ENCODE peak calls at places on chromosomes 1 and 21, in eight cellular contexts. T is IMR-90, M is H1, Y is HCT116, K is MM.1S, H is mesenchymal stem cell, B is GM12878, U is neuronal stem cell. C is an unnamed sample.

GRCh38 chr1:10823000-10823401 is 26.6 kb upstream of the CASZ1 start:
- DNase-seq in T (no peak), U (no peak), K (no peak), B (no peak), M (no peak), Y (no peak), H (no peak), C (no peak)

GRCh38 chr1:40861227-40862003 is 748 bp downstream of the CITED4 start:
- DNase-seq in U (peak; percentile 44), K (no peak), M (peak; percentile 74), T (peak; percentile 48), H (peak; percentile 60), Y (no peak), B (no peak), C (no peak)

GRCh38 chr1:51574796-51575195 is 42.1 kb upstream of the OSBPL9 start:
- DNase-seq in T (no peak), U (no peak), Y (no peak), M (no peak), B (no peak), H (no peak), K (no peak), C (no peak)

GRCh38 chr1:2156866-2157265 is 37.7 kb downstream of the FAAP20 start:
- DNase-seq in K (no peak), U (no peak), H (no peak), B (no peak), M (no peak), T (no peak), Y (no peak), C (no peak)

GRCh38 chr1:65509912-65510680 is 89.6 kb downstream of the LEPR start:
- DNase-seq in Y (no peak), M (no peak), T (peak; percentile 82), H (peak; percentile 87), K (no peak), U (no peak), B (no peak), C (no peak)

GRCh38 chr1:245091818-245092637 is 62.8 kb upstream of the KIF26B start:
- DNase-seq in M (peak; percentile 10), B (no peak), T (peak; percentile 99), H (peak; percentile 99), Y (peak; percentile 62), K (no peak), U (no peak), C (no peak)

GRCh38 chr1:235998812-235999211 is 66.1 kb downstream of the NID1 start:
- DNase-seq in M (no peak), B (peak; percentile 74), U (no peak), H (no peak), T (no peak), Y (no peak), K (no peak), C (peak; percentile 39)

GRCh38 chr1:192445243-192445642 is 128.5 kb downstream of the RGS21 start:
- DNase-seq in K (no peak), T (no peak), Y (no peak), B (no peak), U (no peak), M (no peak), H (no peak), C (no peak)

GRCh38 chr1:43836267-43836951 is 97.2 kb upstream of the ARTN start:
- DNase-seq in K (peak; percentile 95), Y (no peak), T (no peak), H (no peak), B (peak; percentile 88), M (no peak), U (no peak), C (peak; percentile 98)

GRCh38 chr1:89836252-89836996 is 15.6 kb downstream of the LRRC8D start:
- DNase-seq in U (no peak), M (no peak), T (no peak), K (no peak), B (no peak), Y (no peak), H (no peak), C (no peak)

GRCh38 chr1:12549106-12549459 is 68.9 kb downstream of the DHRS3 start:
- DNase-seq in T (no peak), H (no peak), B (no peak), Y (no peak), U (no peak), M (no peak), K (no peak), C (no peak)

GRCh38 chr1:8003431-8004112 is 22.5 kb downstream of the ERRFI1 start:
- DNase-seq in Y (no peak), M (no peak), T (no peak), U (no peak), B (no peak), H (peak; percentile 19), K (no peak), C (no peak)

GRCh38 chr1:58392083-58392482 is 154.4 kb downstream of the OMA1 start:
- DNase-seq in K (no peak), U (no peak), B (peak; percentile 35), M (no peak), T (no peak), Y (no peak), H (no peak), C (peak; percentile 82)

GRCh38 chr1:96580920-96581319 is 140.7 kb upstream of the PTBP2 start:
- DNase-seq in H (no peak), U (no peak), Y (no peak), M (no peak), B (no peak), K (no peak), T (no peak), C (no peak)

GRCh38 chr1:3348196-3348865 is 106.1 kb upstream of the ARHGEF16 start:
- DNase-seq in M (no peak), Y (no peak), H (no peak), T (no peak), U (no peak), K (no peak), B (no peak), C (no peak)

GRCh38 chr1:94056996-94057395 is 64.0 kb downstream of the ABCA4 start:
- DNase-seq in U (no peak), M (no peak), B (no peak), T (no peak), H (no peak), K (no peak), Y (no peak), C (no peak)

GRCh38 chr1:50930965-50931737 is 28.9 kb downstream of the FAF1 start:
- DNase-seq in T (peak; percentile 19), K (no peak), B (no peak), U (no peak), M (no peak), H (no peak), Y (no peak), C (peak; percentile 89)

GRCh38 chr1:102434421-102434820 is 437.7 kb upstream of the OLFM3 start:
- DNase-seq in Y (peak; percentile 10), H (peak; percentile 23), U (peak; percentile 8), B (no peak), K (peak; percentile 52), M (peak; percentile 58), T (no peak), C (peak; percentile 89)

GRCh38 chr1:177411371-177411770 is 240.6 kb downstream of the BRINP2 start:
- DNase-seq in T (no peak), M (no peak), B (no peak), Y (no peak), U (no peak), K (no peak), H (no peak), C (no peak)

GRCh38 chr1:76867342-76868130 is at the start of gene ST6GALNAC5:
- DNase-seq in Y (no peak), H (peak; percentile 6), B (no peak), T (peak; percentile 9), M (peak; percentile 71), U (peak; percentile 51), K (no peak), C (no peak)

GRCh38 chr1:237608433-237608832 is 282.3 kb downstream of the ZP4 start:
- DNase-seq in K (no peak), U (no peak), H (no peak), M (no peak), B (no peak), T (no peak), Y (no peak), C (no peak)

DNA sequence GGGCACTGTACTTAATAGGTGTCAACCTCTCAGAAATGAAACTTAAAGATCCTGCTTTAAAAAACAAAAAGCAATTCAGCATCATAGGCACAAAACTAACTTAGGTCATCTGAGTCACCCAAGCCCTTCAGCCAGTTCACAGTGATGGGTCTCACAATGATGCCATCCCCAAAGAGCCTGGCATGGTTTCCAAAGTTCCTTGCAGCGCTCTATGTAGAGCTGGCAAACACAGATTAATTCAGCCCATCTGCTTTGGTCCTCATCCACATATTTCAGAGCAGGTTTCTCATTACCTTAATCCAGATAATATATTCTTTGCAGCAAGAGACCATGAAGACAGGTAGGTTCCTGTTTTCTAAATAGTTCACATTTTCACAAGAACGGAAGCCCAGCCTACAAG is 14.6 kb upstream of the PLA2G2C start:
- DNase-seq in U (no peak), Y (no peak), M (no peak), K (no peak), T (no peak), B (no peak), H (no peak), C (no peak)
- H2AFZ ChIP-seq in U (no peak overlapping the region), Y (no peak overlapping the region), M (no peak overlapping the region), K (no peak overlapping the region), T (no peak overlapping the region), B (no peak overlapping the region), H (no peak overlapping the region), C (no peak overlapping the region)

GRCh38 chr1:214475746-214476145 is 75.7 kb downstream of the PTPN14 start:
- DNase-seq in H (no peak), U (no peak), B (no peak), M (no peak), T (no peak), K (no peak), Y (no peak), C (no peak)
- H3K9ac ChIP-seq in H (no peak overlapping the region), U (no peak overlapping the region), B (no peak overlapping the region), M (no peak overlapping the region), T (no peak overlapping the region), K (no peak overlapping the region), Y (no peak overlapping the region), C (no peak overlapping the region)

DNA sequence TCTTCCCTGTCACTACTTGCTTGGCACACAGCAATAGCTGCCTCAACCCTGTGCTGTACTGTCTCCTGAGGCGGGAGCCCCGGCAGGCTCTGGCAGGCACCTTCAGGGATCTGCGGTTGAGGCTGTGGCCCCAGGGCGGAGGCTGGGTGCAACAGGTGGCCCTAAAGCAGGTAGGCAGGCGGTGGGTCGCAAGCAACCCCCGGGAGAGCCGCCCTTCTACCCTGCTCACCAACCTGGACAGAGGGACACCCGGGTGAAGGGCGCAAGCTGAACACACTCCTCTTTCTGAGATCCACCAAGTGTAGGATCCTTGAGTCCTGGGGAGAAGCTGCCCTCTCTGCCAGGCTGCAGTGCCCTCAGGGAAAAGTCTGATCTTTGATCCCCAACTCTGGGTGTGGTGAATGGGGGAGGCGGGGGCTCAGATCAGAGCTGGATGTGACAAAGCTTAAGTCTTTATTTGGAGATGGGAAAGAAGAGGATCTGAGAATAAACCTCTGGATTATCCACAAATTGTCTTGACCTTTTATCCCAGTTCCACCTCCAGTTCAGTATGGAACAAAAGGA is 1.2 kb downstream of the RXFP4 start:
- DNase-seq in B (no peak), T (no peak), K (no peak), M (no peak), H (no peak), Y (no peak), U (no peak), C (peak; percentile 54)
- H3K4me2 ChIP-seq in B (no peak overlapping the region), T (no peak overlapping the region), K (peak overlapping the region; percentile 1), M (no peak overlapping the region), H (no peak overlapping the region), Y (no peak overlapping the region), U (no peak overlapping the region), C (peak overlapping the region; percentile 61)

DNA sequence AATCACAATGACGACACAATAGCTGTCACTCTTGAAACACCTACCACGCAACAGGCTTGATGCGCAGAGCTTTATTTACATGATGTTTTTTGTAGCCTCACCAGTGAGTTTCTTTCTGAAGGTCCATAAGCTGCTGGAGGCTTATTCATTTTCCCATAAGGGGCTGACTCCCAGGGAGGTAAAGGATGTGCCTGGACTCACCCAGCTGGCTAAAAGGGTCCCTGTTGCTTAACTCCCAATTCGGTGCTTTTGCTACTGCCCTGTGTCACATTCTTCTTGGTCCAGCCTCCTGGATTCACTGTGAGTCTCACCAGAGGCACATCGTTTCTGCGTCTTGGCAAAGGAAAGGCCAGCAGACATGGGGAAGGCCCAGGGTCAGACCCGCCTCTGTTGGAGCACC is 44.6 kb upstream of the OLIG2 start:
- DNase-seq in B (no peak), U (no peak), Y (no peak), K (no peak), T (no peak), H (no peak), M (no peak), C (no peak)
- H2AFZ ChIP-seq in B (no peak overlapping the region), U (no peak overlapping the region), Y (no peak overlapping the region), K (no peak overlapping the region), T (no peak overlapping the region), H (no peak overlapping the region), M (no peak overlapping the region), C (no peak overlapping the region)

C was measured in Karpas-422.